ENCODE peak calls at places on chromosomes 13 and 19, in six cellular contexts. Q is transverse colon, R is suprapubic skin, S is stomach, K is tibial nerve, F is K562. A is an unnamed sample.

GRCh38 chr19:2051771-2052704 is 994 bp upstream of the MKNK2 start:
- DNase-seq in K (no peak), Q (peak; percentile 73), S (peak; percentile 77), F (no peak), R (peak; percentile 83), A (no peak)

GRCh38 chr19:7868671-7869452 is 5.3 kb downstream of the PRR36 start:
- DNase-seq in Q (peak; percentile 83), S (peak; percentile 84), F (peak; percentile 81), R (no peak), K (no peak), A (peak; percentile 83)

GRCh38 chr13:38830442-38831045 is 143.7 kb downstream of the FREM2 start:
- DNase-seq in K (no peak), S (no peak), F (no peak), Q (no peak), R (no peak), A (no peak)

GRCh38 chr13:98234348-98234747 is 57.3 kb upstream of the RNF113B start:
- DNase-seq in Q (no peak), R (no peak), S (no peak), F (no peak), K (no peak), A (no peak)

GRCh38 chr13:75596657-75597182 is 39.4 kb upstream of the LMO7 start:
- DNase-seq in S (no peak), R (no peak), K (no peak), Q (no peak), F (no peak), A (no peak)

GRCh38 chr19:36225219-36225892 is 10.4 kb downstream of the ZNF146 start:
- DNase-seq in S (no peak), K (no peak), R (no peak), Q (no peak), F (no peak), A (no peak)

GRCh38 chr13:92806215-92806614 is 420.4 kb upstream of the GPC6 start:
- DNase-seq in R (no peak), F (no peak), K (no peak), S (no peak), Q (no peak), A (no peak)

GRCh38 chr13:41603917-41604316 is 146.6 kb downstream of the RGCC start:
- DNase-seq in R (no peak), F (peak; percentile 11), S (no peak), K (no peak), Q (no peak), A (peak; percentile 8)

GRCh38 chr19:7905298-7905697 is 1.6 kb downstream of the MAP2K7 start:
- DNase-seq in S (no peak), R (no peak), K (no peak), F (no peak), Q (peak; percentile 7), A (no peak)

GRCh38 chr19:38107129-38107528 is 116.9 kb downstream of the DPF1 start:
- DNase-seq in S (no peak), F (no peak), Q (no peak), R (no peak), K (no peak), A (no peak)

GRCh38 chr19:13399746-13400145 is 106.5 kb downstream of the CACNA1A start:
- DNase-seq in K (no peak), R (no peak), F (peak; percentile 44), S (no peak), Q (no peak), A (no peak)

GRCh38 chr19:13398780-13399726 is 107.2 kb downstream of the CACNA1A start:
- DNase-seq in S (no peak), Q (no peak), R (no peak), K (no peak), F (peak; percentile 56), A (peak; percentile 13)

GRCh38 chr19:13401388-13401787 is 104.9 kb downstream of the CACNA1A start:
- DNase-seq in S (no peak), Q (no peak), K (no peak), F (peak; percentile 69), R (no peak), A (peak; percentile 14)

GRCh38 chr19:13398182-13398581 is 108.1 kb downstream of the CACNA1A start:
- DNase-seq in Q (no peak), F (no peak), K (no peak), R (no peak), S (no peak), A (no peak)

GRCh38 chr19:13400296-13400695 is 106.0 kb downstream of the CACNA1A start:
- DNase-seq in F (no peak), S (no peak), Q (no peak), K (no peak), R (no peak), A (no peak)
- TF ChIP-seq EP300 in F (no peak), S (no peak), Q (no peak), K (no peak), R (no peak), A (no peak)

GRCh38 chr13:30094015-30094533 is 213.3 kb downstream of the KATNAL1 start:
- DNase-seq in S (no peak), F (no peak), K (no peak), R (peak; percentile 43), Q (no peak), A (no peak)

GRCh38 chr13:30097089-30097488 is 210.3 kb downstream of the KATNAL1 start:
- DNase-seq in Q (no peak), S (no peak), K (no peak), F (no peak), R (no peak), A (no peak)

GRCh38 chr13:30088312-30088855 is 219.0 kb downstream of the KATNAL1 start:
- DNase-seq in R (no peak), F (no peak), Q (no peak), K (no peak), S (no peak), A (no peak)

GRCh38 chr13:30091035-30091434 is 216.3 kb downstream of the KATNAL1 start:
- DNase-seq in K (no peak), F (no peak), R (no peak), S (no peak), Q (no peak), A (no peak)

DNA sequence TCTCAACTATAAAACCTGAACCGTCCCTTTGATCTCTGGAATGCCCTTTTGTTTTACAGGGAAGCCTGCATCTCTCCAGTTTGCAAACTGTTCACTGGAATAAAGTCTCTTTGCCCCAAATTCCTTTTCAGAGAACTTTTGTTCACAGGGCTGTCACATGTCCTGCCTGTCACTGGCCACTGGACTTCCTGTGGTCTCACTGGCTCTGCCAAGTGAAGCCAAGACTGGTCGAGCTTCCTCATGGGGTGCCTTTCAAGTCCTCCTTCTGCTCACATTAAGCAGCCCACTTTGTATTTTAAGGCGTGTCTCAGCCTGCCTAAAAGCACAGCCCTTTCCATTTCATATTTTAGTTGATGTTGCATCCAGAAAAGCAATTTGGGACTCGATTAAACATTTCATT is 215.7 kb downstream of the KATNAL1 start:
- DNase-seq in K (no peak), Q (no peak), S (no peak), R (no peak), F (no peak), A (no peak)
- TF ChIP-seq EP300 in K (no peak), Q (no peak), S (no peak), R (no peak), F (no peak), A (no peak)

DNA sequence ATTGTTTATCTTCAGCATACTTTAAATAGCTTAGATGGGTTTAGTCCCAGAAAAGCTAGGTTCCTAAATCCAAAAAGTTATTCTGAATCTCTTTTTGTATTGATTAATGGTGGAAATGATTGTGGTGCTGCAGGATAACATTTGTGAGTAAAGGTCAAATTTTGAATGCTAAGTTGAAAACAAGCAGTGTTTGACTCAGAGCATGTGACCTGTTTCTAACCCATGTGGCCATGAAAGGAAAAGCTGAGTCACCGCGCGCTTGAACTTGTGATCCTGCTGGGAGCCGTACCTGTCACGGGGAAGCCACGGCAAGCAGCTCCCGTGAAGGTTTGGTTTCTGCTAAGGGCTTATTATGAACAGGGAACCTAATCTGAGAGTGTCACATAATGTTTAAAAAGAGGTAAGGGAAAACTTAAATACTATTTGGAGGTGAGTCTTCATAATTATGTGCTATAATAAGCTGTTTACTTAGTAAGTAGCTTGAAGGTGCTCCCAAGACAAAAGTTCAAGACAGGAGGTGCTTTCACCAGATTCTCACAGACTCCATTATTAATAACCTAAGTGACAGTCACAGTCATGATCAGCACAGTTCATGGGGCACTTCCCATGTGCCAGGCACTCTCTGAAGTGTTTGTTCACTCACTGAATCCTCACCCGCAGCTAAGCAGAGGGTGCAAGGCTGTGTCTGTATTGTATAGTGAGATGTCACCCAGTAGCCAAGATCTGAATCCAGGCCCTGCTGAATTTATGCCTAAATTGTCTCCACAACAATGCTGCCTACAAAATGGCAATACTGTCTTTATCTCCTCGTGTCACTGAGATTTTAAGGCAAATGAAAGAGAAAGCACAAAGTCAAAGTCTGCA is 286.5 kb downstream of the MYO16 start:
- DNase-seq in Q (peak; percentile 81), S (peak; percentile 95), K (peak; percentile 88), R (peak; percentile 91), F (peak; percentile 51), A (peak; percentile 92)
- TF ChIP-seq EP300 in Q (no peak), S (no peak), K (peak; percentile 89), R (peak; percentile 66), F (peak; percentile 39), A (peak; percentile 45)

DNA sequence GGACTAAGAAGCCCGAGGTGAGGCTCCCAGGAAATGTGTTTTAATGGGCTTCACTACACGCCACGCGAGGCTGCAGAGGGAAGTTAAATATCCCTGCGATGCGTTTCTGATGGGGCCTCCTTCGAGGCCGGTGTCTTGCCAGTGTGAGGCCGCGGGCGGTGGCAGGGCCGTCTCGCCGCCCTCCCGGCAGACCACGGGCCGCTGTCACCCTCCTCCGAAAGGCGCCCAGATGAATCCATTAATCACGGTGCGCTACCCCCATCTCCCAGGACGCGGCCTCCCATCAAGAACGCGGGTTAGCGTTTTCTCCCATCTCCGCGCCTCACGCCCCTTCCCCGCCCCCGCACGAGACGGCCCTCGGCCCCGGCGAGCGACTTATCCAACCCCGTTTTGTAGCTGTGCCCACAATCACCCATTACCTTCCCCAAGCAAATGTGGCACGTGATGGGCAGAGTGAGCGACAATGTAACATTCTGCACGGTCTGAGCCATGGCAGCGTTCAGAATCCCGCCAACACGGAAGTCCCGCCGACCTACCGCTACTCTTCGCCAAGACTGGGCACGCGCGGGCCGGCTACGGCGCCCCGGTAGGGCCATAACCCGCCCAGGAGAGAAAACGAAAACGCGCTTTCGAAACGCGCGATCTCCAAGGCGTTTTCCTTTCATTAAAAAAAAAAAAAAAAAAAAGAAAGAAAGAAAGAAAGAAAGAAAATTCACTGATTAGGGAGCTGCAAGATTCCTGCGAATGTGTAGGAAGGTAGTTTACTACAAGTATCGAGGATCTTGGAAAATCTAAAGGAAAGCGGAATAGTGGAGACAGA is at the start of gene OBI1:
- DNase-seq in F (peak; percentile 75), Q (peak; percentile 95), R (peak; percentile 94), S (peak; percentile 94), K (peak; percentile 78), A (peak; percentile 86)
- TF ChIP-seq EP300 in F (no peak), Q (no peak), R (no peak), S (no peak), K (no peak), A (no peak)

GRCh38 chr13:54317722-54318121 is 1289.1 kb downstream of the OLFM4 start:
- DNase-seq in K (no peak), F (no peak), R (no peak), S (no peak), Q (no peak), A (no peak)
- TF ChIP-seq EP300 in K (no peak), F (no peak), R (no peak), S (no peak), Q (no peak), A (no peak)